ENCODE peak calls at places on chromosomes 1 and 21, in four cellular contexts. One of them, this sample, is unnamed.

GRCh38 chr1:109619655-109620395 is at the start of gene AMPD2:
- DNase-seq in A549: peak; percentile 71
- DNase-seq in HepG2: peak; percentile 69
- DNase-seq in K562: peak; percentile 97
- DNase-seq in this sample: peak; percentile 87

GRCh38 chr1:211493133-211493864 is 1.3 kb upstream of the RD3 start:
- DNase-seq in A549: no peak
- DNase-seq in HepG2: no peak
- DNase-seq in K562: no peak
- DNase-seq in this sample: no peak

GRCh38 chr1:91032349-91032748 is 10.5 kb upstream of the ZNF644 start:
- DNase-seq in HepG2: no peak
- DNase-seq in K562: no peak
- DNase-seq in A549: no peak
- DNase-seq in this sample: no peak

GRCh38 chr21:38984982-38985422 is 179.3 kb downstream of the ETS2 start:
- DNase-seq in HepG2: no peak
- DNase-seq in K562: no peak
- DNase-seq in A549: no peak
- DNase-seq in this sample: no peak

GRCh38 chr1:7476861-7477534 is 294.1 kb upstream of the VAMP3 start:
- DNase-seq in HepG2: no peak
- DNase-seq in K562: no peak
- DNase-seq in A549: no peak
- DNase-seq in this sample: no peak

GRCh38 chr21:41466024-41466820 is 40.2 kb downstream of the MX1 start:
- DNase-seq in HepG2: peak; percentile 31
- DNase-seq in K562: no peak
- DNase-seq in A549: no peak
- DNase-seq in this sample: no peak

GRCh38 chr1:87115317-87115885 is 201.0 kb downstream of the HS2ST1 start:
- DNase-seq in A549: no peak
- DNase-seq in K562: no peak
- DNase-seq in HepG2: no peak
- DNase-seq in this sample: no peak

GRCh38 chr21:43890042-43890441 is 25.0 kb downstream of the AGPAT3 start:
- DNase-seq in HepG2: no peak
- DNase-seq in K562: peak; percentile 42
- DNase-seq in A549: no peak
- DNase-seq in this sample: peak; percentile 59

GRCh38 chr1:151539321-151540020 is 638 bp upstream of the TUFT1 start:
- DNase-seq in HepG2: peak; percentile 83
- DNase-seq in K562: peak; percentile 63
- DNase-seq in A549: peak; percentile 57
- DNase-seq in this sample: no peak

GRCh38 chr1:17441265-17441992 is 2.0 kb upstream of the RCC2 start:
- DNase-seq in K562: no peak
- DNase-seq in A549: no peak
- DNase-seq in HepG2: no peak
- DNase-seq in this sample: no peak

GRCh38 chr1:74457269-74457668 is 55.1 kb downstream of the LRRC53 start:
- DNase-seq in HepG2: no peak
- DNase-seq in A549: no peak
- DNase-seq in K562: no peak
- DNase-seq in this sample: no peak

GRCh38 chr1:55232448-55233148 is 17.4 kb upstream of the USP24 start:
- DNase-seq in A549: no peak
- DNase-seq in HepG2: no peak
- DNase-seq in K562: no peak
- DNase-seq in this sample: no peak

GRCh38 chr1:153587314-153587713 is 21.7 kb upstream of the S100A2 start:
- DNase-seq in HepG2: no peak
- DNase-seq in A549: no peak
- DNase-seq in K562: no peak
- DNase-seq in this sample: no peak

GRCh38 chr21:45906859-45907258 is 74.7 kb upstream of the COL6A1 start:
- DNase-seq in A549: no peak
- DNase-seq in HepG2: no peak
- DNase-seq in K562: no peak
- DNase-seq in this sample: no peak

GRCh38 chr1:22041505-22041904 is 11.0 kb upstream of the CDC42 start:
- DNase-seq in K562: no peak
- DNase-seq in HepG2: no peak
- DNase-seq in A549: no peak
- DNase-seq in this sample: no peak

DNA sequence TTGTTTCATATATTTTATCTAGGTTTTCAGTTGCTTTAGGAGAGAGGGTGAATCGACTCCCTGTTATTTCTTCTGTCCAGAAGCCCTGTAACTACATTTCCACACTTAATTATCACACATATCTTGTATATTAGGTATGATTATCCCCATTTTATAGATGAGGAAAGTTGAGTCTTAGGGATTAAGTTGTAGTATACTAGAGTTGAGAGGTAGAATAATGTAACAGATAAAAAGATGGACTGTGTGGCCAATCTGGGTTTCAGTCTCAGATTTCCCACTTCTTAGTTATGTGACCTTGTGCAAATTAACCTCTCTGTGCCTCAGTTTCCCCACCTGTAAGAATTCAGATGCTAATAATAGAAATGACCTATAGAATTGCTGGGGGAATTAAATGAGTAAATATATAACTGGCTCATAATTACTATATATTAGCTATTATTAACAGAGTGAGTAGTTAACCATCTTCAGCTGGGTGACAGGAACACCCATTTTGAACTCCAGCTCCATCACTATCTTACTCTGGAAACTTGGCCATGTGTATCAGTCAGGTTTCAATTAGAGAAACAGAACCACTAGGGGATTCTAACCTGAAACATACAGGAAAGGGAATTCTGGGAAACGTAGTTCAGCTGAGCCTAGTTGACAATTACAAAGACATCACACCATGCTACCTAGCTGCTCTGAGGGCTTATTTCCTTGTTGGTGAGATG is 20.4 kb upstream of the FOXO6 start:
- DNase-seq in A549: no peak
- DNase-seq in K562: no peak
- DNase-seq in HepG2: no peak
- DNase-seq in this sample: no peak
- TF ChIP-seq PHF8 in A549: no peak
- TF ChIP-seq PHF8 in K562: no peak
- TF ChIP-seq PHF8 in HepG2: no peak
- TF ChIP-seq PHF8 in this sample: no peak

DNA sequence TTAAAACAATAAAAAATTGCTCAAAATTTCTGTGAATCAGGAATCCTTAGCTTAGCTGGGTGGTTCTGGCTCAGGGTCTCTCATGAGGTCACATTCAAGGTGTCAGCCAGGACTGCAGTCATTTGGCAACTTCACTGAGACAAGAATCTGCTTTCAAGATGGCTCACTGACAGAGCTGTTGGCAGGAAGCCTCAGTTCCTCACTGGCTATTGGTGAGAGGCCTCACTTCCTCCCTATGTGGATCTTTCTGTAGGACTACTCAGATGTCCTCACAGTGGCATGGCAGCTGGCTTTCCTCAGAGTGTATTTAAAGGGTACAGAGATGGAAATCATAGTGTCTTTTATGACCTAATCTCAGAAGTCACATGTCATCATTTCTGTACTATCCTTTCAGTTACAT is 785.7 kb downstream of the ADGRL2 start:
- DNase-seq in K562: no peak
- DNase-seq in A549: no peak
- DNase-seq in HepG2: no peak
- DNase-seq in this sample: no peak
- TF ChIP-seq PHF8 in K562: no peak
- TF ChIP-seq PHF8 in A549: no peak
- TF ChIP-seq PHF8 in HepG2: no peak
- TF ChIP-seq PHF8 in this sample: no peak

GRCh38 chr1:175356727-175357126 is 164.2 kb upstream of the KIAA0040 start:
- DNase-seq in A549: no peak
- DNase-seq in K562: no peak
- DNase-seq in HepG2: no peak
- DNase-seq in this sample: no peak
- TF ChIP-seq PHF8 in A549: no peak
- TF ChIP-seq PHF8 in K562: no peak
- TF ChIP-seq PHF8 in HepG2: no peak
- TF ChIP-seq PHF8 in this sample: no peak

GRCh38 chr1:16073490-16074104 is at the start of gene FAM131C:
- DNase-seq in K562: peak; percentile 92
- DNase-seq in A549: peak; percentile 61
- DNase-seq in HepG2: no peak
- DNase-seq in this sample: peak; percentile 75
- TF ChIP-seq PHF8 in K562: no peak
- TF ChIP-seq PHF8 in A549: no peak
- TF ChIP-seq PHF8 in HepG2: no peak
- TF ChIP-seq PHF8 in this sample: no peak

GRCh38 chr1:10637400-10637799 is 159.0 kb downstream of the CASZ1 start:
- DNase-seq in K562: no peak
- DNase-seq in HepG2: no peak
- DNase-seq in A549: no peak
- DNase-seq in this sample: no peak

GRCh38 chr1:10635992-10636391 is 160.5 kb downstream of the CASZ1 start:
- DNase-seq in A549: no peak
- DNase-seq in K562: no peak
- DNase-seq in HepG2: no peak
- DNase-seq in this sample: no peak

GRCh38 chr1:10634075-10634427 is 159.3 kb downstream of the PEX14 start:
- DNase-seq in HepG2: no peak
- DNase-seq in A549: no peak
- DNase-seq in K562: no peak
- DNase-seq in this sample: no peak

GRCh38 chr1:10634428-10635384 is 160.0 kb downstream of the PEX14 start:
- DNase-seq in K562: no peak
- DNase-seq in HepG2: no peak
- DNase-seq in A549: no peak
- DNase-seq in this sample: no peak

DNA sequence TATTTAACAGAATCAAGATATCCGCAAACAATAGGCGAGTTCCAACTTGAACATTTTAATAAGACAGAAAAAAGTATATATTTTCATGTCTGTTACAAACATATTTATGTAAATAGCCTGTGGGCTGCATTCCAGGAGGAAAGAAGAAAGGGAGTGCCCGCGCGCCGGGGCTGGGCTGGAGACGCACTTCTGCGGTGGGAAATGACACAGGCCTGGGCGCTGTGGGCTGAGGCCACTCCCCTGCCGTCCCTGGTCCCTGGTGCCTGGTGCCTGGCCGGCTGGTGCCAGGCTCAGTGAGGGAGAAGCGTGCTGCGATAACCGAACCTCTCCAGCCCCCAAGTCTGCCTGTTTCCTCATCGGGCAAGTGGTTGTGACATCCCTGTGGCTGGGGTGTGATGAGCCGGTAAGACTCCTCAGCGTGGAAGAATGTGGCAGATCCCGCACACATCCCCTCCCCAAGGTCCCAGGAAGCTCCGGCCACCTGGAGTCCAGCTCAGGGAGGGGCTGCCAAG is 160.7 kb downstream of the PEX14 start:
- DNase-seq in K562: no peak
- DNase-seq in HepG2: no peak
- DNase-seq in A549: no peak
- DNase-seq in this sample: no peak
- TF ChIP-seq PHF8 in K562: no peak
- TF ChIP-seq PHF8 in HepG2: no peak
- TF ChIP-seq PHF8 in A549: no peak
- TF ChIP-seq PHF8 in this sample: no peak

GRCh38 chr1:117128323-117129079 is 7.0 kb upstream of the TRIM45 start:
- DNase-seq in A549: peak; percentile 22
- DNase-seq in K562: no peak
- DNase-seq in HepG2: no peak
- DNase-seq in this sample: no peak
- TF ChIP-seq PHF8 in A549: no peak
- TF ChIP-seq PHF8 in K562: no peak
- TF ChIP-seq PHF8 in HepG2: no peak
- TF ChIP-seq PHF8 in this sample: no peak

GRCh38 chr1:219665089-219665488 is 52.2 kb upstream of the ZC3H11B start:
- DNase-seq in K562: no peak
- DNase-seq in A549: no peak
- DNase-seq in HepG2: no peak
- DNase-seq in this sample: no peak

GRCh38 chr1:219669042-219669441 is 56.1 kb upstream of the ZC3H11B start:
- DNase-seq in A549: no peak
- DNase-seq in HepG2: no peak
- DNase-seq in K562: no peak
- DNase-seq in this sample: no peak

GRCh38 chr1:219668446-219668845 is 55.5 kb upstream of the ZC3H11B start:
- DNase-seq in HepG2: no peak
- DNase-seq in A549: no peak
- DNase-seq in K562: no peak
- DNase-seq in this sample: no peak

GRCh38 chr1:219664310-219665029 is 51.6 kb upstream of the ZC3H11B start:
- DNase-seq in HepG2: no peak
- DNase-seq in A549: no peak
- DNase-seq in K562: no peak
- DNase-seq in this sample: no peak

GRCh38 chr1:219666242-219666641 is 53.3 kb upstream of the ZC3H11B start:
- DNase-seq in K562: no peak
- DNase-seq in HepG2: no peak
- DNase-seq in A549: no peak
- DNase-seq in this sample: no peak
- TF ChIP-seq PHF8 in K562: no peak
- TF ChIP-seq PHF8 in HepG2: no peak
- TF ChIP-seq PHF8 in A549: no peak
- TF ChIP-seq PHF8 in this sample: no peak